ENCODE peak calls at places on chromosome 13, in four cellular contexts. Z is GM12878, K is IMR-90, N is A549. H is an unnamed sample.

GRCh38 chr13:82661126-82661525 is 1221.1 kb downstream of the SLITRK1 start:
- DNase-seq in Z (no peak), K (no peak), N (no peak), H (no peak)

GRCh38 chr13:66048888-66049287 is 1181.2 kb downstream of the PCDH9 start:
- DNase-seq in Z (no peak), K (peak), N (no peak), H (no peak)

GRCh38 chr13:29402168-29402621 is 193.3 kb downstream of the SLC7A1 start:
- DNase-seq in Z (no peak), K (peak), N (no peak), H (no peak)

GRCh38 chr13:28679628-28680027 is 20.7 kb downstream of the POMP start:
- DNase-seq in Z (no peak), K (peak), N (no peak), H (no peak)

GRCh38 chr13:59680429-59681024 is 483.2 kb downstream of the DIAPH3 start:
- DNase-seq in Z (no peak), K (peak), N (peak), H (no peak)

GRCh38 chr13:31053896-31054295 is 107.8 kb downstream of the HSPH1 start:
- DNase-seq in Z (no peak), K (no peak), N (no peak), H (no peak)

GRCh38 chr13:73133536-73133935 is 74.7 kb downstream of the KLF5 start:
- DNase-seq in Z (no peak), K (no peak), N (peak), H (no peak)

GRCh38 chr13:92994056-92994455 is 232.6 kb upstream of the GPC6 start:
- DNase-seq in Z (no peak), K (peak), N (no peak), H (no peak)

GRCh38 chr13:73254827-73255226 is 196.0 kb downstream of the KLF5 start:
- DNase-seq in Z (no peak), K (no peak), N (no peak), H (no peak)

GRCh38 chr13:22103046-22103445 is 432.2 kb downstream of the FGF9 start:
- DNase-seq in Z (no peak), K (no peak), N (no peak), H (no peak)

GRCh38 chr13:78047151-78047550 is 128.5 kb upstream of the EDNRB start:
- DNase-seq in Z (no peak), K (no peak), N (no peak), H (no peak)

GRCh38 chr13:60755380-60756163 is 358.6 kb downstream of the TDRD3 start:
- DNase-seq in Z (no peak), K (no peak), N (peak), H (no peak)

GRCh38 chr13:43388282-43389034 is 365.1 kb downstream of the DNAJC15 start:
- DNase-seq in Z (no peak), K (no peak), N (no peak), H (no peak)

GRCh38 chr13:73936001-73936400 is 198.2 kb downstream of the KLF12 start:
- DNase-seq in Z (no peak), K (peak), N (no peak), H (no peak)

GRCh38 chr13:30796132-30796832 is 60.9 kb downstream of the ALOX5AP start:
- DNase-seq in Z (peak), K (peak), N (peak), H (no peak)

GRCh38 chr13:61246351-61246750 is 169.3 kb downstream of the PCDH20 start:
- DNase-seq in Z (no peak), K (no peak), N (no peak), H (no peak)

DNA sequence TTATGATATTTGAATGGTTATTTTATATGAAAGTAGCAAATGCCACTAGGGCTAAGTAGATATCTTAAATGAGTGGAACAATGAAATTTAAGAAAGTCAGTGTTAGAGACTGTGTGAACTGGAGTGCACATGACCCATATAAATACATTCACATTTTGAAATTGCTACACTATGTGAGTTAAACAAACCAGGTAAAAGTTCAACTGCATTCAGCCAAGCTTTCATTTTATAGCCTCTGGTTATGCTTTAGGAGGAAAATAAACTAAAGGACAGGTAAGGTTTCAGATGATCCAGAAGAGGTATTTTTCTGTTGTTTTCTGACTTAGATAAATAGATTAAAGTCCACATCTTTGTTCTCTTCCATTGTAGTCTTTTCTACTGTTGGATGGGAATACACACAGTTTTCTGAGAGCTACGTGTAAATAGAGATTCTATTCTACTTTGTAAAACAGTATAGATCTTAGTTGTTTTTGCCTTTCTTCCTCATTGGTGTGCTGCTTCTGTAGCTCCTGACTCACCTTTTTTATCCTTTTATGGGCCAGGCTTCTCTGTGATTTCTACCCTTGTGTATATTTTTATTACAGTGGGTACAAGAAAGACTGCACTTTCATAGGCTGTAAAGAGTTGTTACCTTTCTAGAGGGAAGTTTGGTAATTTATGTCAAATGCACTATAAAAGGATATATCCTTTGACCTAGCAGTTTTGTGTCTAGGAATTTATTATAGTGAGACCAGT is 54.6 kb upstream of the KCTD4 start:
- DNase-seq in Z (no peak), K (no peak), N (no peak), H (no peak)
- TF ChIP-seq RAD21 in Z (no peak), K (no peak), N (no peak), H (no peak)

DNA sequence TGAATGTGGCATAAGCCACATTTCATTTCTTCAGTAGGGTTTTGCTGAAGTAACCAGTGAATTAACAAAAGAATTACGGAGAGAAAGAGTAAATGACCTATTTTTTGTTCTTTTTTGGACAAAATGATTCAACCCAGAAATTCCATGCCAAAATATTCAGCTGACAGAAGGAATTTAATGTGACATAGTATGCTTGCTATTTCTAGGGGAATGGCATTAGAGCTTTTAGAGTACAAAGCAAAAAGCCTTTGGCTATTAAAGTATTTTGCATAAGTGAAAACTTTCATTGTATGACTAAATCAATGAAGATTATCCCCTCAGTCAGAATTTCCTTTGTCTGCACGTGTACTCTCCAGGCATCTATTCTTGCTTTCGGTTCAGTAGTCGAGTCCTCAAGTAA is 465.3 kb downstream of the COG6 start:
- DNase-seq in Z (no peak), K (no peak), N (no peak), H (no peak)
- TF ChIP-seq RAD21 in Z (no peak), K (no peak), N (no peak), H (no peak)

GRCh38 chr13:50809133-50810090 is 34.1 kb downstream of the DLEU7 start:
- DNase-seq in Z (no peak), K (no peak), N (no peak), H (no peak)

GRCh38 chr13:50801087-50801931 is 42.2 kb downstream of the DLEU7 start:
- DNase-seq in Z (peak), K (peak), N (peak), H (peak)

GRCh38 chr13:50810998-50811397 is 32.5 kb downstream of the DLEU7 start:
- DNase-seq in Z (peak), K (no peak), N (no peak), H (no peak)

GRCh38 chr13:50810468-50810867 is 33.0 kb downstream of the DLEU7 start:
- DNase-seq in Z (no peak), K (no peak), N (no peak), H (no peak)

GRCh38 chr13:50805805-50806204 is 37.7 kb downstream of the DLEU7 start:
- DNase-seq in Z (no peak), K (peak), N (peak), H (no peak)
- TF ChIP-seq RAD21 in Z (no peak), K (no peak), N (no peak), H (peak)

GRCh38 chr13:24389506-24389905 is 80.1 kb downstream of the C1QTNF9 start:
- DNase-seq in Z (no peak), K (no peak), N (no peak), H (no peak)
- TF ChIP-seq RAD21 in Z (no peak), K (no peak), N (no peak), H (no peak)

GRCh38 chr13:110334256-110334655 is 27.2 kb downstream of the COL4A2 start:
- DNase-seq in Z (no peak), K (peak), N (no peak), H (no peak)
- TF ChIP-seq RAD21 in Z (no peak), K (no peak), N (no peak), H (no peak)

GRCh38 chr13:41458939-41459753 is 1.8 kb downstream of the RGCC start:
- DNase-seq in Z (no peak), K (peak), N (peak), H (peak)
- TF ChIP-seq RAD21 in Z (peak), K (peak), N (no peak), H (peak)

GRCh38 chr13:100983111-100983510 is 308.5 kb upstream of the TMTC4 start:
- DNase-seq in Z (no peak), K (no peak), N (no peak), H (no peak)

GRCh38 chr13:100989424-100989823 is 314.8 kb upstream of the TMTC4 start:
- DNase-seq in Z (no peak), K (no peak), N (no peak), H (no peak)

GRCh38 chr13:100984349-100984748 is 309.8 kb upstream of the TMTC4 start:
- DNase-seq in Z (no peak), K (no peak), N (no peak), H (no peak)

GRCh38 chr13:100986571-100986970 is 312.0 kb upstream of the TMTC4 start:
- DNase-seq in Z (no peak), K (no peak), N (no peak), H (no peak)

DNA sequence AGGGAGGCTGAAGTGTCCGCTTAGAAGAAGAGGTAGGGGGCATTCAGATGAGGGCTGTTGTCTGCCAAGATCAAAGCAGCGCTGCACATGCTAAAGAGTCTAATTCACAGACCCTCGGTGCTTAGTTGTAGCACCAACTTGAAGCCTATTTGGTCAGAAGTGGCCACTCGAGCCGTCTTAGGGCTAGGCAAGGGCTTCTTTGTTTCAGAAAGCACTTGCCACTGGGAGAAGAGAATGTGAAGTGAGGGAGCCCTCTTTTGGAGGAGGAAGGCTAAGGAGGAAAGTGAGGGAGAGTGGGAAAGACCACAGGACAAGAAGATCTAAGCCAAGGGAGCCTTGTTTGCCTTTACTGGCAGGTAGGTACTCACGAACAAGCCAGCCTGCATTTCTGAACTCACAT is 313.4 kb upstream of the TMTC4 start:
- DNase-seq in Z (no peak), K (peak), N (peak), H (no peak)
- TF ChIP-seq RAD21 in Z (peak), K (peak), N (no peak), H (peak)

GRCh38 chr13:55554741-55555140 is 1586.0 kb upstream of the PRR20A start:
- DNase-seq in Z (no peak), K (no peak), N (no peak), H (no peak)

GRCh38 chr13:55553736-55554135 is 1587.0 kb upstream of the PRR20A start:
- DNase-seq in Z (no peak), K (no peak), N (no peak), H (no peak)
- TF ChIP-seq RAD21 in Z (no peak), K (no peak), N (no peak), H (no peak)